ENCODE peak calls at places on chromosomes 1 and 21, in five cellular contexts. Z, U, D, X and Q are unnamed samples.

GRCh38 chr21:45378258-45378966 is 26.6 kb upstream of the COL18A1 start:
- DNase-seq in U (no peak), D (peak; percentile 63), X (peak; percentile 32), Z (no peak), Q (no peak)

GRCh38 chr1:77678628-77679610 is 3.5 kb downstream of the ZZZ3 start:
- DNase-seq in D (no peak), Z (no peak), U (no peak), X (no peak), Q (no peak)

GRCh38 chr21:44982558-44983244 is 42.9 kb downstream of the SLX9 start:
- DNase-seq in X (peak; percentile 71), Z (no peak), U (peak; percentile 51), D (peak; percentile 69), Q (no peak)

GRCh38 chr1:44630116-44630515 is 44.2 kb downstream of the TMEM53 start:
- DNase-seq in D (peak; percentile 81), U (no peak), Z (no peak), X (no peak), Q (no peak)

GRCh38 chr21:46119565-46120271 is 21.8 kb downstream of the COL6A2 start:
- DNase-seq in X (peak; percentile 34), Z (no peak), U (no peak), D (no peak), Q (no peak)

GRCh38 chr1:52056937-52057231 is 789 bp downstream of the BTF3L4 start:
- DNase-seq in X (no peak), U (no peak), Z (no peak), D (no peak), Q (no peak)

GRCh38 chr1:14925336-14926136 is 228.0 kb upstream of the TMEM51 start:
- DNase-seq in Z (no peak), X (no peak), U (no peak), D (no peak), Q (no peak)

GRCh38 chr1:205913451-205914204 is 29.6 kb downstream of the SLC26A9 start:
- DNase-seq in U (peak; percentile 58), D (peak; percentile 57), X (peak; percentile 79), Z (no peak), Q (peak; percentile 67)

GRCh38 chr1:23100074-23100748 is 68.4 kb downstream of the LUZP1 start:
- DNase-seq in Z (no peak), D (peak; percentile 97), X (no peak), U (peak; percentile 68), Q (peak; percentile 94)

GRCh38 chr1:25879675-25880074 is 4.2 kb upstream of the PAQR7 start:
- DNase-seq in X (no peak), D (no peak), U (no peak), Z (no peak), Q (no peak)

GRCh38 chr1:156589546-156589945 is 2.0 kb upstream of the NAXE start:
- DNase-seq in Z (no peak), U (no peak), D (no peak), X (no peak), Q (no peak)

GRCh38 chr1:228150021-228150457 is 309 bp downstream of the GJC2 start:
- DNase-seq in X (no peak), Z (no peak), D (no peak), U (no peak), Q (no peak)

GRCh38 chr1:229098903-229099578 is 171.9 kb upstream of the RAB4A start:
- DNase-seq in U (no peak), X (no peak), D (no peak), Z (no peak), Q (no peak)

GRCh38 chr1:151193856-151194255 is 3.9 kb upstream of the VPS72 start:
- DNase-seq in D (no peak), X (no peak), U (no peak), Z (no peak), Q (no peak)

GRCh38 chr1:201020647-201021332 is 2.7 kb downstream of the KIF21B start:
- DNase-seq in X (no peak), U (no peak), Z (no peak), D (no peak), Q (no peak)

GRCh38 chr1:88741413-88741812 is 57.3 kb downstream of the PKN2 start:
- DNase-seq in X (no peak), Z (no peak), D (peak; percentile 62), U (peak; percentile 26), Q (no peak)

GRCh38 chr1:172627702-172628101 is 31.2 kb upstream of the FASLG start:
- DNase-seq in X (no peak), Z (no peak), U (no peak), D (no peak), Q (no peak)

GRCh38 chr1:27031235-27032118 is 18.8 kb upstream of the TENT5B start:
- DNase-seq in U (peak; percentile 59), Z (no peak), D (peak; percentile 83), X (peak; percentile 87), Q (no peak)

GRCh38 chr1:179228783-179229213 is 679 bp downstream of the ABL2 start:
- DNase-seq in U (no peak), X (peak; percentile 61), Z (no peak), D (peak; percentile 36), Q (no peak)

GRCh38 chr21:42039911-42040351 is 29.8 kb upstream of the ZBTB21 start:
- DNase-seq in Z (no peak), D (peak; percentile 81), X (peak; percentile 36), U (no peak), Q (no peak)

GRCh38 chr1:222064388-222065201 is 322.7 kb upstream of the DUSP10 start:
- DNase-seq in D (peak; percentile 87), Z (no peak), X (no peak), U (no peak), Q (peak; percentile 74)

GRCh38 chr1:53913352-53914043 is 19.5 kb downstream of the DIO1 start:
- DNase-seq in U (no peak), Z (no peak), X (no peak), D (no peak), Q (no peak)

GRCh38 chr21:36769051-36769867 is 70.3 kb downstream of the SIM2 start:
- DNase-seq in D (peak; percentile 96), Z (no peak), U (no peak), X (no peak), Q (no peak)

GRCh38 chr21:37874904-37875780 is 41.1 kb downstream of the KCNJ6 start:
- DNase-seq in X (no peak), Z (no peak), U (no peak), D (no peak), Q (no peak)

GRCh38 chr21:37871121-37871862 is 45.0 kb downstream of the KCNJ6 start:
- DNase-seq in U (no peak), Z (no peak), D (peak; percentile 91), X (no peak), Q (no peak)

GRCh38 chr21:37874481-37874880 is 41.8 kb downstream of the KCNJ6 start:
- DNase-seq in Z (no peak), U (no peak), X (no peak), D (no peak), Q (no peak)

GRCh38 chr21:37870229-37870628 is 46.0 kb downstream of the KCNJ6 start:
- DNase-seq in Z (no peak), X (no peak), U (no peak), D (no peak), Q (no peak)

DNA sequence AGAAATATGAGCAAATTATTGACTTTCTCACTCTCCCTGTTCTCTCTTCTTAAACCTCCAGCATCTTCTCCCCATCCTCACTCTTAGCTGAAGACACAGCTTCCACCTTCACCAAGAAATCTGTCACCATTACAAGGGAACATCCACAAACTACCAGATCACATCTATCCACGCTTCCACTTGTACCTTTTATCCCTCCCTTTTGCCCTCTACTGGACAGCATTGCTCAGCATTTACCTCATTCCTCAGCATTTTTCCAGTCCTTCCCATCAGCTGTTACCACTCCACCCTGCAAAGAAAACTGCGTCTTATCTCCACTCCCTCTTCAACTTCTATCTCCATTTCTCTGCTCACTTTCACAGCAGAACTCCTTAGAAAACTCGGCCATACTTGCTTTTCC is 42.6 kb downstream of the KCNJ6 start:
- DNase-seq in D (peak; percentile 25), X (no peak), U (no peak), Z (no peak), Q (no peak)
- TF ChIP-seq CTCF in D (no peak), X (no peak), U (peak; percentile 35), Z (no peak), Q (peak; percentile 46)

DNA sequence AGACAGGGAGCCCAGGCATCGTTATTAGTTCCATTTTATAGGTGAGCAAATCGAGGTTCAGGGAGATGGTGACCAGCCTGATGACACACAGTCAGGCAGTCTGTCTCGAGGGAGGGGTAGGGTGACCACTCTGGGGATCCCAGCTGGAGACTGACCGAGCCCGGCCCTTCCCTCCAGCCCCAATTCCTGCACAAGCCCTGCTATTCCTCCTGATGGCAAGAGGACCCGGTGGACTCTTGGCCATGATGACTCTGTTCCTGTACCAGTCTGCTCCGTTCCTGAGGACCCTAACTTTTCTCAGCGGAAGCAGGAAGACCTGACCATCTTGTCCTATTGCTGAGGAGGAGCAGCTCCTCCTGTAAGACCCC is 391 bp downstream of the AGT start:
- DNase-seq in D (no peak), X (no peak), Z (no peak), U (no peak), Q (no peak)
- H3K4me3 ChIP-seq in D (peak overlapping the region; percentile 37), X (no peak overlapping the region), Z (no peak overlapping the region), U (no peak overlapping the region), Q (peak overlapping the region; percentile 31)

DNA sequence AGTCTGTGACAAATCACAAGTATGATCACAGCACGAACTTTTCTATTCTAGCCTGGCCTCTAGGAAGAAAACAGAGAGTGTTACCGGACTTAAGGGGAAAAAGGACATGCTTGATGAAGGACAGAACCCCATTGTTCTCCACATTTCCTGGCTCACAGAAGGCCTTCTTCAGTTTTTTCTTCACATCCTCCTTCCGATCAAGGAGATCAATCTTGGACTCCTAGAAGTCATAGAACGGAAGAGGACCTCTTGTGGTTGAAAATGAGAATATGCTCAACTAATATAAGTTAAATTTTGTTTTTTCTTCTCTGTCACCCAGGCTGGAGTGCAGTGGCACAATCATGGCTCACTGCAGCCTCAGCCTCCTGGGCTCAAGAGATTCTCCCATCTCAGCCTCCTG is 30.3 kb downstream of the YARS1 start:
- DNase-seq in X (no peak), Z (no peak), D (peak; percentile 46), U (no peak), Q (no peak)
- TF ChIP-seq CTCF in X (peak; percentile 22), Z (no peak), D (peak; percentile 35), U (peak; percentile 43), Q (peak; percentile 40)

GRCh38 chr1:234963904-234964702 is 164.5 kb downstream of the TOMM20 start:
- DNase-seq in Z (no peak), U (no peak), X (no peak), D (no peak), Q (no peak)

GRCh38 chr1:234960722-234961467 is 167.7 kb downstream of the TOMM20 start:
- DNase-seq in X (no peak), Z (no peak), U (no peak), D (peak; percentile 64), Q (no peak)

GRCh38 chr1:234961468-234962339 is 166.9 kb downstream of the TOMM20 start:
- DNase-seq in D (peak; percentile 96), Z (no peak), U (peak; percentile 90), X (no peak), Q (no peak)

GRCh38 chr1:234963180-234963903 is 165.3 kb downstream of the TOMM20 start:
- DNase-seq in X (peak; percentile 95), D (peak; percentile 95), U (no peak), Z (peak; percentile 78), Q (no peak)

DNA sequence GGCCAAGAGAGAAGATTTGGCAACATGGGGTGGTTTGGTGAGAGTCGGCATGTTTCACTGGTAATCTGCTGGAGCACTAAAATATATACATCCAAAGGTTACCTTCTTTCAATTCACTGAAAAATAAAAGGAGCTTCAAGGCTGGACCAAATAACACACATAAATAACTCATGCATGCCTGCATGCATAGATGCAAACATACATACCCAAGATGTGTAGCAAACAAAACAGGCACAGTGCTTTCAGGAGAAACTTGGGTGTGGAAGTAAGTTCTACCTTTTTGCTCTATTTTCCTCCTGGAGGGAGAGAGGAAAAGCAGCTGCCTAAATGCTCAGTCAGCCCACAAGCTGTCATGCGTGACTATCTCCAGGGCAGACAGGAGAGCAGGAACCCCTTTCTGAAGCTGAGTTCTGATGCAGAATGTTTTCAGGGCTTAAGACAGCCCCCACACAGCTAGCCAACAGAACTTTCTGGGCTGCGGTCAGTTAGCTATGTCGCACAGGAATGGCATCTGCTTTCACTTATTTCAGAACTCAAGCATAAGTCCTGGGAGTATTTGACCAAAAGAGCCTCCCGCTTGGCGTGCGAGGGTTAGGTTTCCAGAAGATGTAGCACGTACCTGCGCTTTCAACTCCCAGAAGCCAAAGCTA is 166.2 kb downstream of the TOMM20 start:
- DNase-seq in D (peak; percentile 100), U (peak; percentile 93), Z (no peak), X (no peak), Q (peak; percentile 96)
- H3K4me3 ChIP-seq in D (peak overlapping the region; percentile 32), U (peak overlapping the region; percentile 5), Z (no peak overlapping the region), X (peak overlapping the region; percentile 3), Q (peak overlapping the region; percentile 15)